ENCODE peak calls at places on chromosomes 2 and 18, in four cellular contexts. Q, F, N and A are unnamed samples.

GRCh38 chr2:624551-625347 is 52.5 kb downstream of the TMEM18 start:
- DNase-seq in Q (no peak), F (no peak), N (no peak), A (no peak)

GRCh38 chr18:47718646-47719045 is 211.8 kb downstream of the SMAD2 start:
- DNase-seq in Q (no peak), F (no peak), N (no peak), A (no peak)

GRCh38 chr18:45628979-45629958 is 14.0 kb downstream of the SLC14A2 start:
- DNase-seq in Q (no peak), F (no peak), N (no peak), A (no peak)

GRCh38 chr2:60262178-60262577 is 291.3 kb downstream of the BCL11A start:
- DNase-seq in Q (no peak), F (no peak), N (peak), A (no peak)

GRCh38 chr2:217826505-217826904 is 176.3 kb downstream of the TNS1 start:
- DNase-seq in Q (no peak), F (no peak), N (no peak), A (peak)

GRCh38 chr2:113876503-113877387 is 13.1 kb upstream of the ACTR3 start:
- DNase-seq in Q (no peak), F (peak), N (peak), A (no peak)

GRCh38 chr2:134056226-134056625 is 197.6 kb upstream of the MGAT5 start:
- DNase-seq in Q (no peak), F (no peak), N (no peak), A (no peak)

GRCh38 chr2:107635883-107636282 is 190.8 kb upstream of the RGPD4 start:
- DNase-seq in Q (no peak), F (no peak), N (no peak), A (no peak)

GRCh38 chr2:135066710-135067109 is 14.6 kb downstream of the RAB3GAP1 start:
- DNase-seq in Q (no peak), F (no peak), N (no peak), A (no peak)

GRCh38 chr18:9537638-9538037 is 62.3 kb downstream of the RALBP1 start:
- DNase-seq in Q (peak), F (no peak), N (no peak), A (no peak)

GRCh38 chr2:235543126-235543750 is 49.4 kb downstream of the AGAP1 start:
- DNase-seq in Q (no peak), F (no peak), N (no peak), A (no peak)

GRCh38 chr2:33215299-33215698 is 261.1 kb upstream of the RASGRP3 start:
- DNase-seq in Q (peak), F (no peak), N (no peak), A (peak)

GRCh38 chr2:233007270-233007669 is 5.8 kb downstream of the NGEF start:
- DNase-seq in Q (no peak), F (no peak), N (no peak), A (no peak)

GRCh38 chr2:54471221-54471711 is 15.1 kb downstream of the SPTBN1 start:
- DNase-seq in Q (no peak), F (no peak), N (no peak), A (no peak)

GRCh38 chr2:33131108-33131507 is 184.4 kb downstream of the LTBP1 start:
- DNase-seq in Q (no peak), F (no peak), N (no peak), A (no peak)

GRCh38 chr2:185859506-185859905 is 120.9 kb downstream of the FSIP2 start:
- DNase-seq in Q (no peak), F (no peak), N (no peak), A (no peak)

GRCh38 chr2:201436141-201436540 is 15.1 kb downstream of the TRAK2 start:
- DNase-seq in Q (no peak), F (no peak), N (no peak), A (no peak)